ENCODE peak calls at places on chromosomes 4 and X, in seven cellular contexts. K is uterus, L is erythroblast, D is posterior cingulate gyrus, V is psoas muscle, S is thoracic aorta, E is fibroblast of villous mesenchyme. Z is an unnamed sample.

GRCh38 chrX:97389761-97390192 is 506.1 kb downstream of the RPA4 start:
- DNase-seq in K (no peak), L (peak), D (no peak), V (no peak), S (no peak), E (peak), Z (no peak)

GRCh38 chrX:545488-545887 is 85.1 kb upstream of the SHOX start:
- DNase-seq in K (no peak), L (no peak), D (no peak), V (no peak), S (no peak), E (peak), Z (no peak)

GRCh38 chr4:127604949-127605709 is 27.6 kb upstream of the INTU start:
- DNase-seq in K (no peak), L (peak), D (no peak), V (no peak), S (no peak), E (peak), Z (no peak)

GRCh38 chr4:169164669-169165415 is 105.9 kb downstream of the SH3RF1 start:
- DNase-seq in K (no peak), L (no peak), D (no peak), V (no peak), S (no peak), E (peak), Z (no peak)

GRCh38 chr4:46258436-46258835 is 131.5 kb downstream of the GABRA2 start:
- DNase-seq in K (no peak), L (no peak), D (no peak), V (no peak), S (no peak), E (no peak), Z (no peak)

GRCh38 chr4:7917669-7918068 is 22.0 kb downstream of the AFAP1 start:
- DNase-seq in K (no peak), L (no peak), D (no peak), V (no peak), S (no peak), E (no peak), Z (no peak)

GRCh38 chr4:83125738-83126141 is 11.2 kb upstream of the PLAC8 start:
- DNase-seq in K (no peak), L (no peak), D (no peak), V (no peak), S (no peak), E (no peak), Z (no peak)

GRCh38 chrX:113300580-113300979 is 459.9 kb upstream of the AMOT start:
- DNase-seq in K (no peak), L (no peak), D (no peak), V (no peak), S (no peak), E (no peak), Z (no peak)

GRCh38 chr4:63296773-63297172 is 1112.5 kb downstream of the TECRL start:
- DNase-seq in K (no peak), L (no peak), D (no peak), V (no peak), S (no peak), E (no peak), Z (no peak)

GRCh38 chr4:43163101-43163792 is 270.7 kb downstream of the GRXCR1 start:
- DNase-seq in K (no peak), L (no peak), D (no peak), V (no peak), S (no peak), E (no peak), Z (no peak)

GRCh38 chr4:167897116-167897515 is 195.2 kb upstream of the ANXA10 start:
- DNase-seq in K (no peak), L (peak), D (peak), V (no peak), S (no peak), E (peak), Z (no peak)

GRCh38 chrX:18886344-18887161 is 97.4 kb downstream of the PHKA2 start:
- DNase-seq in K (peak), L (peak), D (peak), V (peak), S (peak), E (peak), Z (no peak)

GRCh38 chrX:150841466-150842197 is 56.8 kb downstream of the CD99L2 start:
- DNase-seq in K (no peak), L (no peak), D (no peak), V (no peak), S (no peak), E (peak), Z (no peak)

GRCh38 chr4:682490-683172 is 6.3 kb downstream of the SLC49A3 start:
- DNase-seq in K (no peak), L (no peak), D (peak), V (no peak), S (no peak), E (no peak), Z (no peak)

GRCh38 chr4:41257257-41257900 is 651 bp downstream of the UCHL1 start:
- DNase-seq in K (no peak), L (peak), D (peak), V (peak), S (peak), E (peak), Z (peak)

GRCh38 chr4:159227984-159228383 is 125.1 kb downstream of the RAPGEF2 start:
- DNase-seq in K (peak), L (no peak), D (no peak), V (peak), S (peak), E (peak), Z (peak)

GRCh38 chr4:10336471-10336870 is 120.8 kb downstream of the ZNF518B start:
- DNase-seq in K (no peak), L (no peak), D (no peak), V (no peak), S (no peak), E (no peak), Z (no peak)

GRCh38 chrX:2614911-2615310 is 76.2 kb upstream of the CD99 start:
- DNase-seq in K (no peak), L (no peak), D (no peak), V (no peak), S (no peak), E (peak), Z (no peak)

GRCh38 chrX:13646154-13646549 is 6.8 kb upstream of the TCEANC start:
- DNase-seq in K (peak), L (peak), D (no peak), V (no peak), S (no peak), E (peak), Z (peak)

GRCh38 chr4:24659241-24659961 is 75.0 kb upstream of the DHX15 start:
- DNase-seq in K (no peak), L (no peak), D (no peak), V (no peak), S (no peak), E (no peak), Z (no peak)

GRCh38 chrX:119573840-119574393 is 446 bp upstream of the UBE2A start:
- DNase-seq in K (peak), L (no peak), D (no peak), V (peak), S (peak), E (peak), Z (peak)

GRCh38 chr4:87978656-87979055 is 3.1 kb downstream of the SPP1 start:
- DNase-seq in K (no peak), L (no peak), D (no peak), V (no peak), S (no peak), E (peak), Z (no peak)

GRCh38 chr4:4673070-4673469 is 131.2 kb upstream of the STX18 start:
- DNase-seq in K (peak), L (peak), D (no peak), V (no peak), S (no peak), E (peak), Z (no peak)

GRCh38 chr4:89737888-89738287 is 99.1 kb downstream of the SNCA start:
- DNase-seq in K (peak), L (no peak), D (no peak), V (no peak), S (no peak), E (no peak), Z (no peak)

GRCh38 chrX:134004038-134004437 is 18.6 kb upstream of the GPC3 start:
- DNase-seq in K (peak), L (no peak), D (no peak), V (no peak), S (no peak), E (peak), Z (no peak)

GRCh38 chr4:88672987-88673386 is 24.6 kb downstream of the NAP1L5 start:
- DNase-seq in K (no peak), L (peak), D (no peak), V (no peak), S (no peak), E (peak), Z (no peak)

GRCh38 chr4:153579872-153580271 is 104.2 kb upstream of the TLR2 start:
- DNase-seq in K (no peak), L (no peak), D (no peak), V (no peak), S (no peak), E (no peak), Z (no peak)

GRCh38 chr4:159298502-159298901 is 195.6 kb downstream of the RAPGEF2 start:
- DNase-seq in K (no peak), L (no peak), D (no peak), V (no peak), S (no peak), E (peak), Z (no peak)

GRCh38 chr4:85681194-85681803 is 206.3 kb downstream of the ARHGAP24 start:
- DNase-seq in K (no peak), L (no peak), D (no peak), V (no peak), S (no peak), E (peak), Z (no peak)

GRCh38 chrX:20313889-20314288 is 47.2 kb upstream of the RPS6KA3 start:
- DNase-seq in K (no peak), L (no peak), D (no peak), V (no peak), S (no peak), E (no peak), Z (no peak)

Z was measured in pancreas.